ENCODE peak calls at places on chromosomes 16 and 17, in four cellular contexts. A, X, U and T are unnamed samples.

GRCh38 chr16:1050466-1050865 is 22.1 kb upstream of the SSTR5 start:
- DNase-seq in A (no peak), X (no peak), U (no peak), T (no peak)

GRCh38 chr16:35147556-35148504 is 1688.4 kb downstream of the TP53TG3F start:
- DNase-seq in U (no peak), X (no peak), A (no peak), T (no peak)

GRCh38 chr17:20083460-20083859 is 74.3 kb downstream of the SPECC1 start:
- DNase-seq in X (no peak), U (no peak), A (no peak), T (no peak)

GRCh38 chr17:51118330-51119195 is 2.1 kb downstream of the SPAG9 start:
- DNase-seq in U (peak; percentile 84), A (peak; percentile 32), X (no peak), T (no peak)

GRCh38 chr16:57634171-57634570 is 5.7 kb downstream of the ADGRG1 start:
- DNase-seq in X (no peak), U (no peak), A (no peak), T (no peak)

GRCh38 chr16:68642436-68643064 is 2.6 kb upstream of the CDH3 start:
- DNase-seq in U (no peak), A (no peak), X (no peak), T (no peak)

GRCh38 chr17:70022175-70022574 is 52.9 kb upstream of the KCNJ16 start:
- DNase-seq in X (no peak), U (no peak), A (no peak), T (no peak)

GRCh38 chr16:46972971-46973456 is 460 bp downstream of the DNAJA2 start:
- DNase-seq in X (no peak), U (no peak), A (peak; percentile 49), T (peak; percentile 75)

GRCh38 chr16:57092786-57093301 is 461 bp downstream of the CPNE2 start:
- DNase-seq in A (peak; percentile 58), X (no peak), U (peak; percentile 61), T (peak; percentile 72)

GRCh38 chr17:71655542-71655941 is 465.3 kb upstream of the SOX9 start:
- DNase-seq in U (no peak), X (no peak), A (no peak), T (no peak)